ENCODE peak calls at places on chromosomes 12 and 14, in five cellular contexts. T is tibial artery, I is occipital lobe, R is HTR-8/SVneo, J is foreskin fibroblast. V is an unnamed sample.

GRCh38 chr12:122374707-122375106 is 47.8 kb downstream of the CLIP1 start:
- DNase-seq in T (no peak), I (no peak), R (no peak), J (no peak), V (no peak)

GRCh38 chr12:50066402-50066801 is 9.0 kb downstream of the ASIC1 start:
- DNase-seq in T (no peak), I (no peak), R (peak), J (peak), V (peak)

GRCh38 chr14:103656031-103656757 is 27.2 kb downstream of the KLC1 start:
- DNase-seq in T (no peak), I (no peak), R (no peak), J (no peak), V (no peak)

GRCh38 chr12:89732511-89732910 is 23.9 kb upstream of the ATP2B1 start:
- DNase-seq in T (no peak), I (no peak), R (no peak), J (no peak), V (no peak)

GRCh38 chr12:27277846-27278260 is 33.8 kb downstream of the STK38L start:
- DNase-seq in T (peak), I (no peak), R (peak), J (no peak), V (peak)

GRCh38 chr12:106893451-106893850 is 62.3 kb upstream of the TMEM263 start:
- DNase-seq in T (no peak), I (no peak), R (no peak), J (peak), V (no peak)

GRCh38 chr12:28513983-28514382 is 323.7 kb downstream of the CCDC91 start:
- DNase-seq in T (no peak), I (no peak), R (no peak), J (no peak), V (no peak)

GRCh38 chr14:82075566-82075965 is 541.9 kb upstream of the SEL1L start:
- DNase-seq in T (no peak), I (no peak), R (no peak), J (no peak), V (no peak)

GRCh38 chr12:105748806-105749600 is 389.8 kb downstream of the NUAK1 start:
- DNase-seq in T (peak), I (peak), R (no peak), J (peak), V (no peak)

GRCh38 chr14:23537351-23538048 is 14.1 kb downstream of the ZFHX2 start:
- DNase-seq in T (no peak), I (no peak), R (no peak), J (peak), V (no peak)

GRCh38 chr12:1421091-1421902 is 173.1 kb downstream of the FBXL14 start:
- DNase-seq in T (no peak), I (no peak), R (no peak), J (no peak), V (no peak)

GRCh38 chr12:130764475-130765185 is 48.5 kb upstream of the RIMBP2 start:
- DNase-seq in T (no peak), I (no peak), R (no peak), J (no peak), V (no peak)

GRCh38 chr12:132318135-132318534 is 11.3 kb downstream of the GALNT9 start:
- DNase-seq in T (no peak), I (no peak), R (no peak), J (no peak), V (no peak)

V was measured in GM04504.